ENCODE peak calls at places on chromosomes 5 and 9, in four cellular contexts. I is psoas muscle, Q is kidney, J is iPS DF 6.9. E is an unnamed sample.

GRCh38 chr5:14011089-14012004 is 66.9 kb upstream of the DNAH5 start:
- DNase-seq in I (peak; percentile 92), Q (peak; percentile 98), J (peak; percentile 68), E (peak; percentile 82)

GRCh38 chr5:3234566-3234965 is 361.1 kb upstream of the IRX1 start:
- DNase-seq in I (no peak), Q (no peak), J (no peak), E (no peak)

GRCh38 chr9:99294850-99295461 is 72.9 kb downstream of the SEC61B start:
- DNase-seq in I (no peak), Q (no peak), J (no peak), E (no peak)

GRCh38 chr5:157549283-157549629 is 26.3 kb downstream of the ADAM19 start:
- DNase-seq in I (no peak), Q (no peak), J (no peak), E (no peak)

GRCh38 chr9:113901196-113901818 is 25.2 kb downstream of the ZNF618 start:
- DNase-seq in I (no peak), Q (no peak), J (no peak), E (no peak)

GRCh38 chr5:122434120-122434519 is 122.1 kb downstream of the SNCAIP start:
- DNase-seq in I (no peak), Q (no peak), J (no peak), E (no peak)

GRCh38 chr9:74609671-74610416 is 112.7 kb downstream of the RORB start:
- DNase-seq in I (no peak), Q (no peak), J (no peak), E (no peak)

GRCh38 chr5:123429993-123430392 is 6.8 kb upstream of the CEP120 start:
- DNase-seq in I (no peak), Q (no peak), J (no peak), E (no peak)

GRCh38 chr5:7852542-7852941 is 1.6 kb upstream of the CFAP90 start:
- DNase-seq in I (no peak), Q (no peak), J (no peak), E (no peak)

GRCh38 chr9:130869250-130869649 is 27.4 kb downstream of the QRFP start:
- DNase-seq in I (peak; percentile 70), Q (peak; percentile 75), J (no peak), E (peak; percentile 70)

GRCh38 chr5:176685010-176685409 is 37.7 kb downstream of the TSPAN17 start:
- DNase-seq in I (no peak), Q (no peak), J (no peak), E (no peak)

GRCh38 chr5:166724284-166724683 is 1567.2 kb upstream of the WWC1 start:
- DNase-seq in I (no peak), Q (no peak), J (no peak), E (no peak)

GRCh38 chr5:87434461-87434860 is 21.7 kb upstream of the CCNH start:
- DNase-seq in I (no peak), Q (no peak), J (no peak), E (no peak)

GRCh38 chr5:34914671-34915138 is 599 bp downstream of the RAD1 start:
- DNase-seq in I (peak; percentile 55), Q (peak; percentile 80), J (no peak), E (peak; percentile 22)

GRCh38 chr9:111064160-111064733 is 26.0 kb upstream of the LPAR1 start:
- DNase-seq in I (no peak), Q (no peak), J (no peak), E (no peak)

GRCh38 chr5:11177993-11178711 is 417.1 kb upstream of the DAP start:
- DNase-seq in I (no peak), Q (no peak), J (no peak), E (no peak)

GRCh38 chr9:125508261-125508660 is 198.7 kb downstream of the MAPKAP1 start:
- DNase-seq in I (no peak), Q (no peak), J (no peak), E (no peak)

GRCh38 chr9:110257097-110257955 is 1.0 kb upstream of the TXN start:
- DNase-seq in I (no peak), Q (no peak), J (no peak), E (peak; percentile 45)

GRCh38 chr5:141007791-141008190 is 41.5 kb downstream of the PCDHAC2 start:
- DNase-seq in I (no peak), Q (no peak), J (no peak), E (no peak)

DNA sequence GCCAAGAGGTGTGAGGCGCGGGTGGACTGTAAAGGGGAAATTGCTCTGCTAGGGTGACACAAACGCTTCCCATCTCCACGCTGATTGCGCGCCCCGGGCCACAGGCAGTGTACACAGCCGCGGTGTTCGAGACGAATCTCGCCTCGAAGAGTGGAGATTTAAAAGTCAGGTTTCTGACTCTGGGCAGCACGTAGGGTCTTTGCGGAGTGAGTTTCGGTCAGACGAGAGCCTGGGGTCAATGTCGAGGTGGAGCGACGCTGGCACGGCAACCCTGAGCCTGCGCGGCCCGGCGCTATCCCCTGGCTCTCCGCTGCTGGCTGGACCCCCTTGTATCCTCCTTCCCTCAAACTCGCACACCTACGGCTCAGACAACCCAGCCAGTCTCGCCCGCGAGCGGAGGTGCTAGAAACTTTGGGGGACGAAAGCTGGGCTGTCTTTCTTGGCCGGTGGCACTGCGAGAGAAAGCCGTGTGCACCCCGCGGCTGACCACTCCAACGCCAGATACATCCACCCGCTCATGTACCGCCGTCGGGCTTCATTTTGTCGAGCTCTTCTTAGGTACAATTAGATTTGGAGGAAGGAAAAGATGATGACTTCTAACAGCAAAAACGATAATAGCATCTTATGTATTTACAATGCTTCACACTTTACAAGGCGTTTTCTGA is 5.4 kb upstream of the FOXB2 start:
- DNase-seq in I (no peak), Q (no peak), J (no peak), E (no peak)
- H3K9me3 ChIP-seq in I (no peaks in the 10 kb centered on the region), Q (peaks cover 2% of the 10 kb centered on the region), J (no peaks in the 10 kb centered on the region), E (no peaks in the 10 kb centered on the region)

GRCh38 chr5:170296935-170297588 is 515 bp downstream of the LCP2 start:
- DNase-seq in I (no peak), Q (no peak), J (no peak), E (no peak)
- H3K4me3 ChIP-seq in I (peak overlapping the region; percentile 60), Q (peak overlapping the region; percentile 68), J (no peak overlapping the region), E (peak overlapping the region; percentile 49)

GRCh38 chr9:137949260-137949659 is 71.7 kb downstream of the CACNA1B start:
- DNase-seq in I (no peak), Q (no peak), J (no peak), E (no peak)
- H3K9me3 ChIP-seq in I (no peaks in the 10 kb centered on the region), Q (peaks cover 8% of the 10 kb centered on the region), J (peaks cover 10% of the 10 kb centered on the region), E (peaks cover 27% of the 10 kb centered on the region)

GRCh38 chr9:120931278-120932085 is 4.9 kb upstream of the TRAF1 start:
- DNase-seq in I (no peak), Q (no peak), J (no peak), E (no peak)
- H3K4me3 ChIP-seq in I (no peak overlapping the region), Q (no peak overlapping the region), J (no peak overlapping the region), E (no peak overlapping the region)

DNA sequence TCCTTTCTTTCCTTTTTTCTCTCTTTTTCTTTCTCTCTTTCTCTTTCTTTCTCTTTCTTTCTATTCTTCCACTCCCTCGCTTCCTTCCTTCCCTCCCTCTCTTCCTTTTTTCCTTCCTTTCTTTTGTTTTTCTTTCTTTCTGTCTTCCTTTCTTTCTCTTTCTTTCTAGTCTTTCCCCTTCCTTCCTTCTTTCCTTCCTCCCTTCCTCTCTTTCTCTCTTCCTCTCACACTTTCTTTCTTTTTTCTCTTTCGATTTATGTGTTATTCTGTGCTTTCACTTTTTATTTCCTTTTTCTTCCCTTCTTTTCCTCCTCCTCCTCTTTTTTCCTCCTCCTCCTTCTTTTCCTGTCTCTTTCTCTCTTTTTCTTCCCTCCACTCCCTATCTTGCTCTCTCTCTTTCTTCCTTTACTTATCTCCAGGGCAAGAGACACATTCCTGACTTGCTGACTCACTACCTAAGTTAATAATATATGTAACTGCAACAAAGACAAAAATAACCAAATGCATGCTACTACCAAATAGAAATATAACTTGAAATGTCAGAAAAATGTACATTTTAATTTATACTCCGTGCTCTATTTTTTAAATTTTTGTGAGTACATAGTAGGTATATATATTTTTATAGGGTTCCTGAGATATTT is 445.5 kb downstream of the GABRG2 start:
- DNase-seq in I (no peak), Q (no peak), J (no peak), E (no peak)
- H3K9me3 ChIP-seq in I (peaks cover 6% of the 10 kb centered on the region), Q (no peaks in the 10 kb centered on the region), J (no peaks in the 10 kb centered on the region), E (no peaks in the 10 kb centered on the region)

DNA sequence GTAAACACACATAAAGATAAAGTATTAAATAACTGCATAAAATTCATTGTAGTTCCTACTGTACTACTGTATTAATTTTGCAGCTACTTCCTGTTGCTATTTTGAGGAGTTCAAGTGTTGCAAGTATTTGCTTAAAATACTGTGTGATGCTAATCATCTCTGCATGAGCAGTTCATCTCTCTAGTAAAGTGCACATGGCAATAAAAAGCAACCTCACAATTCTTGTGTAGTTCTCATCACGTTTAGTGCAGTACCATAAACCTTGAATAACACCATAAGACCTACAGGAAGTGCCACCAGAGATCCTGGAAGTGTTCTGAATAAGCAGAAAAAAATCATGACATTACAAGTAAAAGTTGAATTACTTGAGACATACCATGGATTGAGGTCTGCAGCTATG is 34.6 kb downstream of the CPLANE1 start:
- DNase-seq in I (no peak), Q (no peak), J (no peak), E (no peak)
- H3K4me3 ChIP-seq in I (no peak overlapping the region), Q (no peak overlapping the region), J (no peak overlapping the region), E (no peak overlapping the region)

DNA sequence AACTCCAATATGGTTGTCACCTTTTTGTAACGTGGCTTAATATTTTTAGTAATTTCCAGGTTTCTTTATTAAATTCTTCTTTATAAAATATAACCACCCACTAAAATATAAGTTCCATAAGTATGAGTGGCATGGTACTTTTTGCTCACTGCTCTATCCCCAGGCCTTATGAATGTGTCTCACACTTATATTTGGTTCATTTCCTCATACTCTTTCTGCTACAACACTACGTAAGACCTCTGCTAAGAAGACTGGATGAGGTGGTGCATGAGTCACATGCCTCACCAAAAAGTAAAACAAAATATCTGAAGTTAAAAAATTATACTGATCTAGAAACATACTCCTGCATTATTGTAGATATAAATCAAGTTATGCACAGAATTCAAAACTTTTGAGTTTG is 400.9 kb downstream of the HCN1 start:
- DNase-seq in I (no peak), Q (no peak), J (no peak), E (no peak)
- H3K9me3 ChIP-seq in I (no peaks in the 10 kb centered on the region), Q (no peaks in the 10 kb centered on the region), J (no peaks in the 10 kb centered on the region), E (no peaks in the 10 kb centered on the region)

GRCh38 chr5:100731768-100732167 is 171.3 kb downstream of the ST8SIA4 start:
- DNase-seq in I (no peak), Q (no peak), J (no peak), E (no peak)
- H3K4me3 ChIP-seq in I (no peak overlapping the region), Q (no peak overlapping the region), J (no peak overlapping the region), E (no peak overlapping the region)

DNA sequence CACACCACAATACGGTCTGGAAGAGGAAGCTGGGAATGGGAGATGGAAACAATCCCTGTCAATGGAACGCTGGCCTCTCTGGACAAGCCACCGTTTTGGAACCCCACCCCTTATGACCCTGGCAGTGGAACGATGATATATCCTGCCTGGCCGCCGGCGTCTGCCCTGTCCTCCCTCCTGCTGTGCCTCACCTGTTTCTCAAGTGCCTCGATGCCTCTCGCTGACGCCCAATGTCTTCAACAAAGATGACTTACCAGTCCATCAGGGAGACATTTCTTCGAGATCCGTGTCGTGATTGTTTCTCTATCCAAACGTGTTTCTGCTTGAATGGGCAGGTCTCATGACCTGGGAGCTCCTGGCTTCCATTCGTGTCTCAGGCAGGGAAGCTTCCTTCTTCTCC is 476.5 kb downstream of the SPATA31A7 start:
- DNase-seq in I (no peak), Q (no peak), J (no peak), E (no peak)
- H3K9me3 ChIP-seq in I (no peaks in the 10 kb centered on the region), Q (no peaks in the 10 kb centered on the region), J (peaks cover 8% of the 10 kb centered on the region), E (no peaks in the 10 kb centered on the region)

GRCh38 chr9:37324691-37325490 is 97.6 kb upstream of the GRHPR start:
- DNase-seq in I (no peak), Q (no peak), J (no peak), E (no peak)
- H3K4me3 ChIP-seq in I (no peak overlapping the region), Q (no peak overlapping the region), J (no peak overlapping the region), E (no peak overlapping the region)

E was measured in heart right ventricle.